ENCODE peak calls at places on chromosomes 12 and 14, in four cellular contexts. T, P, O and V are unnamed samples.

GRCh38 chr14:84468153-84468552 is 1061.8 kb upstream of the FLRT2 start:
- DNase-seq in O (no peak), P (no peak), T (no peak), V (no peak)

GRCh38 chr14:106605548-106606448 is 1079.4 kb downstream of the TMEM121 start:
- DNase-seq in O (peak), T (peak), P (no peak), V (no peak)

GRCh38 chr12:76356094-76356493 is 7.9 kb upstream of the BBS10 start:
- DNase-seq in O (no peak), T (no peak), P (no peak), V (no peak)

GRCh38 chr12:103431387-103431786 is 64.4 kb downstream of the C12orf42 start:
- DNase-seq in O (no peak), T (no peak), P (no peak), V (no peak)

GRCh38 chr14:104865631-104866441 is 768 bp downstream of the CEP170B start:
- DNase-seq in T (peak), P (peak), O (no peak), V (peak)

GRCh38 chr14:68262567-68262966 is 443.0 kb downstream of the RAD51B start:
- DNase-seq in O (no peak), P (no peak), T (no peak), V (no peak)

GRCh38 chr14:93587330-93587729 is 156.6 kb downstream of the UNC79 start:
- DNase-seq in O (no peak), T (no peak), P (no peak), V (no peak)

GRCh38 chr12:118984206-118984943 is 3.0 kb downstream of the SRRM4 start:
- DNase-seq in T (no peak), O (peak), P (no peak), V (no peak)

GRCh38 chr14:21215130-21215878 is 53.9 kb downstream of the HNRNPC start:
- DNase-seq in P (no peak), T (no peak), O (no peak), V (no peak)

GRCh38 chr12:751192-751827 is 1.1 kb upstream of the WNK1 start:
- DNase-seq in P (peak), O (peak), T (peak), V (peak)

GRCh38 chr12:82651489-82651888 is 35.2 kb upstream of the TMTC2 start:
- DNase-seq in O (no peak), P (no peak), T (no peak), V (peak)

GRCh38 chr12:79908366-79908765 is 26.5 kb downstream of the PPP1R12A start:
- DNase-seq in T (no peak), O (no peak), P (no peak), V (no peak)

GRCh38 chr12:13465641-13466040 is 269.1 kb downstream of the EMP1 start:
- DNase-seq in P (no peak), O (no peak), T (no peak), V (no peak)

GRCh38 chr14:94391284-94391914 is 3.0 kb upstream of the SERPINA1 start:
- DNase-seq in O (no peak), P (no peak), T (no peak), V (no peak)

GRCh38 chr14:68791078-68791983 is 1.5 kb downstream of the ZFP36L1 start:
- DNase-seq in O (no peak), T (no peak), P (no peak), V (no peak)

GRCh38 chr14:91796622-91797347 is 64.9 kb upstream of the CATSPERB start:
- DNase-seq in P (no peak), T (no peak), O (no peak), V (no peak)

GRCh38 chr14:78863143-78863542 is 693.0 kb downstream of the NRXN3 start:
- DNase-seq in P (no peak), O (no peak), T (no peak), V (no peak)

GRCh38 chr14:92501891-92502351 is 11.7 kb upstream of the RIN3 start:
- DNase-seq in O (no peak), P (no peak), T (no peak), V (no peak)

GRCh38 chr14:82889701-82890100 is 1356.0 kb upstream of the SEL1L start:
- DNase-seq in O (no peak), P (no peak), T (no peak), V (no peak)

GRCh38 chr14:60722163-60722835 is 1.9 kb downstream of the SIX4 start:
- DNase-seq in O (no peak), T (peak), P (peak), V (no peak)

GRCh38 chr14:75372260-75372659 is 55.6 kb upstream of the JDP2 start:
- DNase-seq in O (no peak), T (no peak), P (peak), V (peak)

GRCh38 chr12:26691234-26691970 is 141.6 kb downstream of the ITPR2 start:
- DNase-seq in O (no peak), P (peak), T (peak), V (peak)

GRCh38 chr14:76998777-76999366 is 29.6 kb downstream of the IRF2BPL start:
- DNase-seq in P (no peak), O (no peak), T (no peak), V (no peak)

GRCh38 chr12:115755752-115756140 is 521.7 kb downstream of the MED13L start:
- DNase-seq in T (no peak), P (no peak), O (no peak), V (no peak)

GRCh38 chr12:132239796-132240668 is 89.4 kb downstream of the GALNT9 start:
- DNase-seq in O (no peak), P (no peak), T (no peak), V (no peak)

GRCh38 chr14:56248442-56248841 is 130.2 kb downstream of the PELI2 start:
- DNase-seq in P (no peak), O (no peak), T (no peak), V (no peak)

GRCh38 chr12:127230843-127231260 is 1036.1 kb upstream of the TMEM132C start:
- DNase-seq in T (peak), O (no peak), P (no peak), V (no peak)

GRCh38 chr14:77177623-77178185 is 3.9 kb upstream of the TMEM63C start:
- DNase-seq in O (peak), T (no peak), P (no peak), V (no peak)

GRCh38 chr12:92468358-92469020 is 234.3 kb upstream of the PLEKHG7 start:
- DNase-seq in P (no peak), O (no peak), T (no peak), V (no peak)

GRCh38 chr14:105330491-105330895 is 15.9 kb downstream of the PACS2 start:
- DNase-seq in O (no peak), P (no peak), T (peak), V (no peak)